ENCODE peak calls at places on chromosomes 4 and X, in four cellular contexts. A, I, O and W are unnamed samples.

GRCh38 chr4:76212851-76213414 is 691 bp downstream of the SCARB2 start:
- DNase-seq in A (no peak), I (no peak), O (peak), W (peak)

GRCh38 chrX:141894733-141895132 is 9.0 kb upstream of the MAGEC1 start:
- DNase-seq in A (no peak), I (no peak), O (no peak), W (no peak)

GRCh38 chr4:87865288-87865687 is 32.5 kb downstream of the MEPE start:
- DNase-seq in A (no peak), I (no peak), O (peak), W (no peak)

GRCh38 chr4:35124116-35124515 is 1120.2 kb downstream of the ARAP2 start:
- DNase-seq in A (no peak), I (no peak), O (no peak), W (no peak)

GRCh38 chr4:88583643-88584470 is 8.4 kb upstream of the HERC3 start:
- DNase-seq in A (no peak), I (no peak), O (no peak), W (no peak)

GRCh38 chr4:38400946-38401345 is 263.1 kb upstream of the KLF3 start:
- DNase-seq in A (no peak), I (no peak), O (no peak), W (no peak)

GRCh38 chr4:57039345-57039744 is 60.6 kb downstream of the POLR2B start:
- DNase-seq in A (no peak), I (no peak), O (no peak), W (no peak)

GRCh38 chr4:3420606-3420955 is 21.2 kb upstream of the HGFAC start:
- DNase-seq in A (peak), I (peak), O (no peak), W (no peak)

GRCh38 chrX:16484338-16484737 is 165.6 kb upstream of the S100G start:
- DNase-seq in A (no peak), I (no peak), O (peak), W (no peak)

GRCh38 chr4:101835121-101835904 is 44.8 kb downstream of the BANK1 start:
- DNase-seq in A (no peak), I (no peak), O (peak), W (peak)

GRCh38 chr4:125140966-125141495 is 173.7 kb upstream of the FAT4 start:
- DNase-seq in A (no peak), I (no peak), O (no peak), W (no peak)

GRCh38 chrX:42366181-42366580 is 411.8 kb downstream of the PPP1R2C start:
- DNase-seq in A (no peak), I (no peak), O (no peak), W (no peak)

GRCh38 chr4:71241467-71242401 is 97.1 kb upstream of the SLC4A4 start:
- DNase-seq in A (peak), I (no peak), O (no peak), W (no peak)

GRCh38 chrX:19772306-19772705 is 115.1 kb downstream of the SH3KBP1 start:
- DNase-seq in A (no peak), I (peak), O (peak), W (peak)

GRCh38 chr4:147160908-147161513 is 215.3 kb upstream of the TTC29 start:
- DNase-seq in A (no peak), I (peak), O (peak), W (peak)

GRCh38 chr4:62588671-62589070 is 1388.5 kb downstream of the ADGRL3 start:
- DNase-seq in A (no peak), I (no peak), O (no peak), W (no peak)

GRCh38 chr4:60619531-60620305 is 580.4 kb upstream of the ADGRL3 start:
- DNase-seq in A (no peak), I (no peak), O (no peak), W (no peak)

GRCh38 chr4:106355193-106355592 is 13.4 kb downstream of the GIMD1 start:
- DNase-seq in A (no peak), I (peak), O (no peak), W (peak)

GRCh38 chr4:152160236-152160800 is 375.6 kb downstream of the FBXW7 start:
- DNase-seq in A (no peak), I (no peak), O (no peak), W (no peak)
- TF ChIP-seq POLR2A in A (no peak), I (no peak), O (no peak), W (no peak)

GRCh38 chr4:165972747-165973146 is 99.7 kb downstream of the TLL1 start:
- DNase-seq in A (no peak), I (no peak), O (no peak), W (no peak)
- TF ChIP-seq POLR2A in A (no peak), I (no peak), O (no peak), W (no peak)

GRCh38 chrX:71253253-71254091 is 468 bp downstream of the ZMYM3 start:
- DNase-seq in A (no peak), I (peak), O (peak), W (peak)
- TF ChIP-seq POLR2A in A (no peak), I (no peak), O (no peak), W (no peak)

DNA sequence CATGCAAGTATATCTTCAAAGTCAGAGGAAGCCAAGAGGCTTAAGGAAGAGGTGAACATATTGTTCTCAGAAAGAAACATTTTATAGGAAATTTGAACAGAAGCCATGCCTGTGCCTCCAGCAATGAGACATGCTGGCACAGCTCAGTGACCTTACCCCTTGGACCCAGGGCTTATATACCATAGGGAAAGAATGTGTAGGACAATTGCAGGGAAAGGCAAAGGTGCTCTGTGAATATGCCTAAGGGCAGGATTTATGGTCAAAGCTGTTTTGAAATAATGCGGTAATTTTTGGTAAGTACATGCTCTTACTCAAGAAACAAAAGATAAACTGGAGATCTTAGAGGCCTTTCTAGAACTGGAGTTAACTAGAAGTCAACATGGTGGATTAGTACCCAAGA is 568.8 kb downstream of the GRID2 start:
- DNase-seq in A (no peak), I (no peak), O (no peak), W (no peak)
- TF ChIP-seq POLR2A in A (no peak), I (no peak), O (no peak), W (no peak)

DNA sequence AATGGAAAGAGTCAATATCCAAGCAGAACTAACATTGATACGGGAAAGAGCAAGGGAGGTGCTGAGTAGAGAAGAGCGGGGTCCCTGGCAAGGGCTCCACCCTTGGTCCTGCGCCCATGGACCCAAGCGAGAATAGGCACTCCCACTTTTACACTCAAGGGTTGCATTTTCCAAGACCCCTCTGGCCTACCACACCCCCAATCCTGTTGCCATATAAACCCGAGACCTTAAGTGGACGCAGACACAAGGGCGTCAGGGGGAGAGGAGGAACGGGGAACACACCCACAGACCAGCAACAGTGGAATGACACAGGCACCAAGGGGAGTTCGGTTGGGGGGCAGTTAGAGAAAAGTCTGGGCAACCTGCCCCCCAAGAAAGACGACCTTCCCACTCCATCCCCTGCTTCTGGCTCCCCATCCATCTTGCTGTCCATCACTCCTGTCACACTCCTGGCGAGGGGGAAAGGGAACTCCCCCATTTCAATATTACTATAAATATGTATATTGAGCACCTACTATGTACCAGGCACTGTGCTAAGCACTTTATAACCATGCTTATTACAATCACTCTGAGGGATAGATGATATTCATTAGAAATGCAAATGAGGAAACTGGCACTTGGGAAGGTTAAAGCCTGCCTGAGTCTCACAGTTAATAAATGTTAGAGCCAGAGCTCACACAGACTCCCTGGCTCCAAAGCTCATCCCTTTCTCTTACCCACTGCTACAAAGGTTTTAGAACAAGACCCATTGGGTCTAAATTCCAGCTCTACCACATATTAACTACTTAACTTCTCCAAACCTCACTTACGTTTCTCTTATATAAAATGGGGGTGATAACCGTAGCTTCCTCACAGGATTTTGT is 51.7 kb downstream of the SCD5 start:
- DNase-seq in A (no peak), I (no peak), O (no peak), W (no peak)
- TF ChIP-seq POLR2A in A (no peak), I (no peak), O (no peak), W (no peak)

DNA sequence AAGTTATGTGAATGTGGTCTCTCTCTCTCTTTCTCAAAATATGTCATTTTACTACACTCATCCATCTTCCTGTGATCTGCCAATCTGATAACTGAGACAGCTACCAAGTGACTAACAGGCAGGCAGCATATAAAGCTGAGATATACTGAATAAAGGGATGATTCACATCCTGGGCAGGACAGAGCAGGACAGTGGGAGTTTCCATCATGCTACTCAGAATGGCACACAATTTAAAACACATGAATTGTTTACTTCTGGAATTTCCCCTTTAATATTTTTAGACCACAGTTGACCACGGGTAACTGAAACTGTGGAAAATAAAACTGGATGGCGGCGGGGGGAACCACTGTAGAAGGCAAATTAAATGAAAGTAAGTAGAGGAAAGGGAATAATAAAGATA is 58.6 kb upstream of the DCTD start:
- DNase-seq in A (no peak), I (no peak), O (peak), W (no peak)
- TF ChIP-seq POLR2A in A (no peak), I (no peak), O (no peak), W (no peak)